ENCODE peak calls at places on chromosomes 6 and 20, in seven cellular contexts. A is keratinocyte, I is neural progenitor cell, R is hepatocyte, V is mammary epithelial cell, U is astrocyte, O is HCT116. D is an unnamed sample.

GRCh38 chr6:150072201-150072600 is 3.3 kb upstream of the ULBP3 start:
- DNase-seq in U (peak), V (peak), O (peak), A (no peak), R (peak), I (no peak), D (peak)

GRCh38 chr20:38649275-38649891 is 47.8 kb downstream of the ARHGAP40 start:
- DNase-seq in U (peak), V (no peak), R (peak), O (no peak), A (no peak), I (peak), D (peak)

GRCh38 chr6:24752917-24753486 is 21.7 kb upstream of the GMNN start:
- DNase-seq in A (no peak), O (no peak), I (no peak), U (no peak), R (peak), V (no peak), D (no peak)

GRCh38 chr6:108452725-108453195 is 108.0 kb upstream of the FOXO3 start:
- DNase-seq in U (peak), O (no peak), I (peak), V (no peak), R (peak), A (no peak), D (no peak)

GRCh38 chr6:162887981-162888689 is 160.4 kb downstream of the PACRG start:
- DNase-seq in V (no peak), O (no peak), I (no peak), U (no peak), R (no peak), A (no peak), D (no peak)

GRCh38 chr20:17910828-17911294 is 57.7 kb downstream of the SNX5 start:
- DNase-seq in O (no peak), V (no peak), R (peak), A (no peak), U (peak), I (no peak), D (no peak)

GRCh38 chr6:140566706-140567330 is 1192.4 kb upstream of the CITED2 start:
- DNase-seq in U (peak), A (no peak), O (no peak), I (no peak), R (peak), V (peak), D (no peak)

GRCh38 chr20:56626367-56627121 is 2.6 kb upstream of the TFAP2C start:
- DNase-seq in O (peak), I (peak), V (no peak), A (no peak), U (no peak), R (peak), D (no peak)

GRCh38 chr6:2565499-2565898 is 185.2 kb downstream of the MYLK4 start:
- DNase-seq in A (no peak), I (no peak), U (no peak), V (no peak), O (no peak), R (no peak), D (no peak)

GRCh38 chr6:165744515-165745228 is 81.6 kb upstream of the PDE10A start:
- DNase-seq in V (no peak), U (no peak), O (no peak), A (no peak), R (no peak), I (no peak), D (no peak)

GRCh38 chr20:34215711-34216381 is 25.4 kb upstream of the ASIP start:
- DNase-seq in O (peak), A (no peak), V (peak), U (peak), I (peak), R (peak), D (no peak)

DNA sequence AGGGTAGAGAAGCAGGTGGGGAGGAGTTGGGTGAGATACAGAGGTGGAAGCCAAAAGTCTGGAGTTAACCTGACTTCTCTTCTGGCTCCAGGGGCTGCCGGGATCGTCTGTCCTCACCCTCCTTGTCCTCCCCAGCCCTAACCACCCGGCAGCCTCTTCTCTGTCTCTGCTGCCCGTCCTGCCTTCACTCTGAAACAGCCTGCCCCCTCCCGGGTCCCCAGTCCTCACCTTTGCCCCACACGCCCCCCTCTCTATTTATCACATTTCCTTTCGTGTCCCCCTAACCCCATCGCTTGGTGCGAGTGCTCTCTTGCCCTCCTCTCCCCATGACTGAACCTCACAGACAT is 5.7 kb downstream of the RING1 start:
- DNase-seq in I (no peak), U (no peak), V (no peak), A (no peak), R (no peak), O (no peak), D (no peak)
- H2AFZ ChIP-seq in I (peak), U (peak), V (peak), A (peak), R (peak), O (no peak), D (no peak)

DNA sequence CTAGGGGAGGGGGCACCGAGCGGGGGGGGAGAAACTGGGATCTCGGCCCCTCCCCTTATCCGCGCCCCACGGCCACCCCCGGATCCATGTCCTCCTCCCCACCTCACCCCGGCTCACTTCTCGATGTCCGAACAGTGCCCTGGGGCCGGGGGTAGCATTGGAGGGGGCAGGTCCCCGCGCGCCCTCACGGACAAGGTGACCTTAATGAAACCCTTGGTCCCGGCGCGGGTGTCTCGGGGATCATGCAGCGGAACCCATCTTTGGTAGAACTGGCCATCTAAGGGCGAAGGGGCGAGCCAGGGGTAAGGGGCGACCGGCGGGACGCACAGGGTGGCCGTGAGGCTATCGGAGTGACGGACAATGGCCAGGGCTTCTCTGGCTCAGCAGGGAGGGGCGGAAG is 13.6 kb upstream of the SPAG4 start:
- DNase-seq in V (no peak), A (no peak), I (no peak), R (no peak), O (no peak), U (no peak), D (no peak)
- H2AFZ ChIP-seq in V (peak), A (peak), I (peak), R (peak), O (no peak), U (peak), D (no peak)

DNA sequence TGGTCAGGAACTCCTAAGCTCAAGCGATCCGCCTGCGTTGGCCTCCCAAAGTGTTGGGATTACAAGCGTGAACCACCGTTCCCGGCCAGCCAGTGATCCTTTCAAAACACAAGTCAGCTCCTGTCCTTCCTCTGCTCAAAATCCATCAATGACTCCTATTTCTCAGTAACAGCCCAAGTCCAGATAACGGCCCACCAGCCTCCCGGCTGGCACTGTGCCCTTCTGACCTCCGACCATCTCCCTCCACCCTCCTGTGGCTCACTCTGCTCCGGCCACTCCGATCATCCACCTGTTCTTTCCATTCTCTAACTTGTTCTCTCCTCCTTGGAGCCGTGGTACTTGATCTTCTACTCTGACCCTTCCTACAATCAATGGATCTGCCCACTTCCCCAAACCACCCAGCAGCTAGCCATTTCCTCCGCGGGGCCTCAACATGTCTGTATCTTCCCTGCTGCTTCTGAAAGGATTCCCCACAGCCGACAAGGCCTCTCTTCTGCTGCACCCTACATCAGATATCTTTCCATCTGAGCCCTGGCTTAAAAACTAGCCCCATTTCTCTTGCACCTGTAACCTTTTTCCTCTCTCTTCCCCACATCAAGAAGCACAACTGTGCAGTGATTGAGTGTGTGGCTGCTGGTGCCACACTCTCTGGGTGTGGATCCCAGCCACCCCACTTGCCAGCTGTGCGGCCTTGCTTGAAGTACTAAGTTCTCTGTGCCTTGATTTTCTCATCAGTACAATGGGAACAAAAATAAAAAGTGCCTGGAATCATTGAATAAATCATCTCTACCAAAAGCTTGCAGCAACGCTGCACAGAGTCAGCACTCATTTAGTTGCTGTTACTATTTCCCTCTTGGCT is 6.1 kb upstream of the ZMYND8 start:
- DNase-seq in R (no peak), A (no peak), I (no peak), U (no peak), O (no peak), V (no peak), D (peak)
- H2AFZ ChIP-seq in R (no peak), A (no peak), I (no peak), U (no peak), O (no peak), V (no peak), D (no peak)

DNA sequence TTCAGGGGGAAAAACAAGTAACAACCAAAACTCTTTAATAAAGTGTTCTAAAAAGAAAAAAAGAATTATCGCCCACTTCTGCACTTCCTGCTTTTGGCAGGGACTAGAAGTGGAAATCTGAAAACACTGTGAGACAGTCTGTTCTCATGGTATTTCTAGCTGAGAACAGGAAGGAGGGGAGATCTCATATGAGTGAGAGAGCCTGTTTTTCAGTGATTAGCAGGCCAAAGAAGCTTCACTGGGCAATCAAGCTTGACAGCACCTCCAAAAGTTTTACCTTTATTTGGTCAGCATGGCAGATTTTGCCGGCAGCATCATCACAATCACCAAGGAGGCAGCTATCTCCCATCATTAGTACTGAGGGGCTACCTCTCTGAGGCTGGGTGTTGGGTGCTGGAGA is 79.5 kb upstream of the ATXN1 start:
- DNase-seq in V (no peak), R (no peak), A (no peak), I (no peak), U (no peak), O (no peak), D (no peak)
- H2AFZ ChIP-seq in V (no peak), R (no peak), A (peak), I (peak), U (peak), O (no peak), D (no peak)

DNA sequence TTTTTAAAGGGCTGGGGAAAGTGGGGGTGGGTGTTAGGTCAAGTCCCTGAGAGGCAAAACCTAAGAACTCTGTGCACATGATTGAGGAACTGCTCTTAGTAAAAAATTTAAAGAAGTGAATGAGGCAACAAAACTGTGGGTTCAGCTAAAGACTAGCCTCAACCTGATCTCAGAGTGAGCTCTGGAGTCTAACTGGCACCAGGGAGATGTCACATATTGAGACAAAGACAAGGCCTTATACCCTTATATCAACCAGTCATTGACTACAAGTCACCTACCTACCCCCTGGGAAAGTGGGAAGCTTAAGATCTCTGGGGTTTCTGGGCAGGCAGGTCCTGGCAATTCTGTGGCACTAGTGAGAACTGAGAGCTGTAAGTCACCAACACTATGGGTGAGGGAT is 27.4 kb upstream of the RUNX2 start:
- DNase-seq in V (no peak), I (no peak), R (no peak), O (no peak), U (no peak), A (no peak), D (no peak)
- H2AFZ ChIP-seq in V (no peak), I (no peak), R (no peak), O (no peak), U (no peak), A (no peak), D (no peak)

GRCh38 chr6:28490191-28490890 is 25.3 kb downstream of the GPX6 start:
- DNase-seq in R (peak), O (no peak), V (no peak), I (peak), A (no peak), U (no peak), D (no peak)
- H2AFZ ChIP-seq in R (peak), O (no peak), V (peak), I (peak), A (peak), U (peak), D (peak)

DNA sequence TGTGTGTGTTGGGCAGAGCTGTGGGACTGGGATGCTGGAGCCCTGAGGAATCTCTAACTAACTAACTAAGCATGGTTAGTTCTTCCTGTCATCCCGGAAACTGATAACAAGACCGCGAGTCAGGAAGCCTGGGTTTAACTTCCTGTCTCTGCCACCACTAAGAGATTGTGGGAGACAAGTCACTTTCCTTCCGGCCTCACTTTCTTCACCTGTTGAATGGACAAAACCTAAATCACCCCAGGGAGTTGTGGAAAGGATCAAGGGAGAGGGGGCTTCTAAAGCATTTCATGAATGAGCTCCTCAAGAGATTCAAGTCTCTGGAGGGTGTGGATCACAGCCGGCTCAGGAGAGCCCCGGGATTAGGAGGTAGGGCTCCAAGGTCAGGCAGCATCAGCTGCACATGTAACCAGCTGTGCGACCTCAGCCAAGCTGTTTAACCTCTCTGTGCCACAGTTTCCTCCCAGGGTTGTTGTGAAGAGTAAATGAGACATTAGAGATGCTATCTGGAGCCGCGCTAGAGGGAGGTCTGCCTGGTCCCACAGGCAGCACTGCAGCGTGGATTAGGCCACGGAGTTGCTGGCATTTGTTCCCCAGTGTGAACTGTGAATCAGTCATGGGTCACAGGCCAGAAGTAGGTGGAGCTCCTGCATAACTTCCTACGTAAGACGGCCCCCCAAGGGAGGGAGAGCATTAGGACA is 105.1 kb downstream of the TOX2 start:
- DNase-seq in I (peak), U (peak), A (no peak), R (no peak), V (no peak), O (no peak), D (no peak)
- H2AFZ ChIP-seq in I (no peak), U (no peak), A (no peak), R (no peak), V (no peak), O (no peak), D (no peak)

GRCh38 chr6:53672232-53672631 is 6.7 kb upstream of the KLHL31 start:
- DNase-seq in V (no peak), R (no peak), I (no peak), O (no peak), A (no peak), U (no peak), D (no peak)
- H2AFZ ChIP-seq in V (no peak), R (no peak), I (no peak), O (no peak), A (no peak), U (no peak), D (no peak)

GRCh38 chr6:9647043-9647520 is 767.8 kb downstream of the TFAP2A start:
- DNase-seq in A (no peak), V (no peak), R (no peak), O (no peak), U (peak), I (no peak), D (no peak)

GRCh38 chr6:9646346-9647042 is 768.4 kb downstream of the TFAP2A start:
- DNase-seq in U (peak), A (no peak), V (peak), O (no peak), R (peak), I (no peak), D (no peak)

GRCh38 chr6:9647599-9647998 is 767.3 kb downstream of the TFAP2A start:
- DNase-seq in I (no peak), O (no peak), V (no peak), A (no peak), R (no peak), U (peak), D (no peak)
- H2AFZ ChIP-seq in I (no peak), O (no peak), V (no peak), A (no peak), R (no peak), U (no peak), D (no peak)

D was measured in Karpas-422.